ENCODE peak calls at places on chromosomes 4 and X, in seven cellular contexts. One of them, this sample, is unnamed.

GRCh38 chr4:122884504-122884903 is 37.9 kb downstream of the NUDT6 start:
- DNase-seq in HS-5: no peak
- DNase-seq in type B pancreatic cell: no peak
- DNase-seq in islet precursor cell: no peak
- DNase-seq in astrocyte: no peak
- DNase-seq in CD4-positive, alpha-beta T cell: no peak
- DNase-seq in prostate gland: no peak
- DNase-seq in this sample: no peak

GRCh38 chrX:68698955-68699354 is 51.5 kb downstream of the STARD8 start:
- DNase-seq in HS-5: no peak
- DNase-seq in type B pancreatic cell: no peak
- DNase-seq in islet precursor cell: no peak
- DNase-seq in astrocyte: no peak
- DNase-seq in CD4-positive, alpha-beta T cell: no peak
- DNase-seq in prostate gland: no peak
- DNase-seq in this sample: no peak

GRCh38 chrX:73930300-73930699 is 367.3 kb downstream of the CHIC1 start:
- DNase-seq in HS-5: peak; percentile 2
- DNase-seq in type B pancreatic cell: no peak
- DNase-seq in islet precursor cell: no peak
- DNase-seq in astrocyte: no peak
- DNase-seq in CD4-positive, alpha-beta T cell: no peak
- DNase-seq in prostate gland: no peak
- DNase-seq in this sample: no peak

GRCh38 chrX:275476-275966 is 5.7 kb upstream of the PLCXD1 start:
- DNase-seq in HS-5: no peak
- DNase-seq in type B pancreatic cell: no peak
- DNase-seq in islet precursor cell: peak; percentile 65
- DNase-seq in astrocyte: no peak
- DNase-seq in CD4-positive, alpha-beta T cell: no peak
- DNase-seq in prostate gland: no peak
- DNase-seq in this sample: no peak

GRCh38 chrX:119758682-119759332 is 419 bp downstream of the SOWAHD start:
- DNase-seq in HS-5: no peak
- DNase-seq in type B pancreatic cell: no peak
- DNase-seq in islet precursor cell: no peak
- DNase-seq in astrocyte: no peak
- DNase-seq in CD4-positive, alpha-beta T cell: peak; percentile 37
- DNase-seq in prostate gland: no peak
- DNase-seq in this sample: no peak

GRCh38 chr4:132619968-132620367 is 529.1 kb upstream of the PCDH10 start:
- DNase-seq in HS-5: no peak
- DNase-seq in type B pancreatic cell: no peak
- DNase-seq in islet precursor cell: no peak
- DNase-seq in astrocyte: no peak
- DNase-seq in CD4-positive, alpha-beta T cell: no peak
- DNase-seq in prostate gland: no peak
- DNase-seq in this sample: no peak

GRCh38 chr4:23504094-23504493 is 385.8 kb downstream of the PPARGC1A start:
- DNase-seq in HS-5: no peak
- DNase-seq in type B pancreatic cell: no peak
- DNase-seq in islet precursor cell: no peak
- DNase-seq in astrocyte: no peak
- DNase-seq in CD4-positive, alpha-beta T cell: no peak
- DNase-seq in prostate gland: no peak
- DNase-seq in this sample: no peak

GRCh38 chr4:30840571-30840970 is 120.4 kb downstream of the PCDH7 start:
- DNase-seq in HS-5: no peak
- DNase-seq in type B pancreatic cell: no peak
- DNase-seq in islet precursor cell: no peak
- DNase-seq in astrocyte: peak; percentile 54
- DNase-seq in CD4-positive, alpha-beta T cell: no peak
- DNase-seq in prostate gland: no peak
- DNase-seq in this sample: no peak

GRCh38 chr4:32226201-32226600 is 1506.0 kb downstream of the PCDH7 start:
- DNase-seq in HS-5: peak; percentile 33
- DNase-seq in type B pancreatic cell: no peak
- DNase-seq in islet precursor cell: no peak
- DNase-seq in astrocyte: peak; percentile 65
- DNase-seq in CD4-positive, alpha-beta T cell: no peak
- DNase-seq in prostate gland: no peak
- DNase-seq in this sample: no peak

GRCh38 chrX:38999967-39000745 is 198.9 kb downstream of the MID1IP1 start:
- DNase-seq in HS-5: no peak
- DNase-seq in type B pancreatic cell: no peak
- DNase-seq in islet precursor cell: no peak
- DNase-seq in astrocyte: peak; percentile 10
- DNase-seq in CD4-positive, alpha-beta T cell: no peak
- DNase-seq in prostate gland: no peak
- DNase-seq in this sample: no peak

GRCh38 chrX:51876441-51876840 is 17.0 kb upstream of the MAGED1 start:
- DNase-seq in HS-5: no peak
- DNase-seq in type B pancreatic cell: no peak
- DNase-seq in islet precursor cell: no peak
- DNase-seq in astrocyte: peak; percentile 69
- DNase-seq in CD4-positive, alpha-beta T cell: no peak
- DNase-seq in prostate gland: no peak
- DNase-seq in this sample: no peak

GRCh38 chrX:38664285-38664684 is 102.9 kb downstream of the TSPAN7 start:
- DNase-seq in HS-5: no peak
- DNase-seq in type B pancreatic cell: no peak
- DNase-seq in islet precursor cell: no peak
- DNase-seq in astrocyte: peak; percentile 21
- DNase-seq in CD4-positive, alpha-beta T cell: no peak
- DNase-seq in prostate gland: no peak
- DNase-seq in this sample: peak; percentile 0

GRCh38 chrX:37871626-37872302 is 24.4 kb upstream of the DYNLT3 start:
- DNase-seq in HS-5: peak; percentile 79
- DNase-seq in type B pancreatic cell: no peak
- DNase-seq in islet precursor cell: peak; percentile 74
- DNase-seq in astrocyte: peak; percentile 94
- DNase-seq in CD4-positive, alpha-beta T cell: no peak
- DNase-seq in prostate gland: no peak
- DNase-seq in this sample: no peak

GRCh38 chr4:152235718-152236117 is 300.2 kb downstream of the FBXW7 start:
- DNase-seq in HS-5: no peak
- DNase-seq in type B pancreatic cell: no peak
- DNase-seq in islet precursor cell: no peak
- DNase-seq in astrocyte: no peak
- DNase-seq in CD4-positive, alpha-beta T cell: no peak
- DNase-seq in prostate gland: no peak
- DNase-seq in this sample: no peak

GRCh38 chr4:152398060-152398459 is 137.8 kb downstream of the FBXW7 start:
- DNase-seq in HS-5: no peak
- DNase-seq in type B pancreatic cell: no peak
- DNase-seq in islet precursor cell: no peak
- DNase-seq in astrocyte: no peak
- DNase-seq in CD4-positive, alpha-beta T cell: no peak
- DNase-seq in prostate gland: no peak
- DNase-seq in this sample: no peak

GRCh38 chrX:53088136-53088974 is 5.6 kb upstream of the KANTR start:
- DNase-seq in HS-5: no peak
- DNase-seq in type B pancreatic cell: no peak
- DNase-seq in islet precursor cell: peak; percentile 92
- DNase-seq in astrocyte: peak; percentile 76
- DNase-seq in CD4-positive, alpha-beta T cell: peak; percentile 74
- DNase-seq in prostate gland: peak; percentile 81
- DNase-seq in this sample: peak; percentile 92

GRCh38 chrX:50333308-50333707 is 128.7 kb downstream of the CCNB3 start:
- DNase-seq in HS-5: no peak
- DNase-seq in type B pancreatic cell: no peak
- DNase-seq in islet precursor cell: no peak
- DNase-seq in astrocyte: no peak
- DNase-seq in CD4-positive, alpha-beta T cell: no peak
- DNase-seq in prostate gland: no peak
- DNase-seq in this sample: no peak

GRCh38 chr4:184471872-184472539 is 2.3 kb downstream of the IRF2 start:
- DNase-seq in HS-5: no peak
- DNase-seq in type B pancreatic cell: no peak
- DNase-seq in islet precursor cell: no peak
- DNase-seq in astrocyte: no peak
- DNase-seq in CD4-positive, alpha-beta T cell: no peak
- DNase-seq in prostate gland: peak; percentile 25
- DNase-seq in this sample: no peak

GRCh38 chr4:118224239-118224829 is 128.5 kb downstream of the PRSS12 start:
- DNase-seq in HS-5: peak; percentile 41
- DNase-seq in type B pancreatic cell: no peak
- DNase-seq in islet precursor cell: no peak
- DNase-seq in astrocyte: peak; percentile 53
- DNase-seq in CD4-positive, alpha-beta T cell: no peak
- DNase-seq in prostate gland: no peak
- DNase-seq in this sample: no peak

GRCh38 chr4:25106363-25107151 is 53.7 kb downstream of the SEPSECS start:
- DNase-seq in HS-5: no peak
- DNase-seq in type B pancreatic cell: no peak
- DNase-seq in islet precursor cell: peak; percentile 32
- DNase-seq in astrocyte: no peak
- DNase-seq in CD4-positive, alpha-beta T cell: no peak
- DNase-seq in prostate gland: no peak
- DNase-seq in this sample: no peak

GRCh38 chr4:8688908-8689445 is 96.4 kb downstream of the CPZ start:
- DNase-seq in HS-5: no peak
- DNase-seq in type B pancreatic cell: no peak
- DNase-seq in islet precursor cell: no peak
- DNase-seq in astrocyte: no peak
- DNase-seq in CD4-positive, alpha-beta T cell: peak; percentile 11
- DNase-seq in prostate gland: no peak
- DNase-seq in this sample: no peak

GRCh38 chr4:137968956-137969709 is 273.0 kb downstream of the SLC7A11 start:
- DNase-seq in HS-5: no peak
- DNase-seq in type B pancreatic cell: no peak
- DNase-seq in islet precursor cell: no peak
- DNase-seq in astrocyte: peak; percentile 75
- DNase-seq in CD4-positive, alpha-beta T cell: no peak
- DNase-seq in prostate gland: no peak
- DNase-seq in this sample: no peak

GRCh38 chr4:3145251-3145908 is 70.9 kb downstream of the HTT start:
- DNase-seq in HS-5: no peak
- DNase-seq in type B pancreatic cell: no peak
- DNase-seq in islet precursor cell: no peak
- DNase-seq in astrocyte: peak; percentile 23
- DNase-seq in CD4-positive, alpha-beta T cell: no peak
- DNase-seq in prostate gland: no peak
- DNase-seq in this sample: no peak

GRCh38 chr4:126264839-126265238 is 950.1 kb downstream of the FAT4 start:
- DNase-seq in HS-5: peak; percentile 55
- DNase-seq in type B pancreatic cell: no peak
- DNase-seq in islet precursor cell: no peak
- DNase-seq in astrocyte: peak; percentile 73
- DNase-seq in CD4-positive, alpha-beta T cell: no peak
- DNase-seq in prostate gland: no peak
- DNase-seq in this sample: no peak

GRCh38 chr4:67879486-67879885 is 4.3 kb downstream of the TMPRSS11D start:
- DNase-seq in HS-5: no peak
- DNase-seq in type B pancreatic cell: no peak
- DNase-seq in islet precursor cell: no peak
- DNase-seq in astrocyte: no peak
- DNase-seq in CD4-positive, alpha-beta T cell: no peak
- DNase-seq in prostate gland: no peak
- DNase-seq in this sample: no peak

GRCh38 chrX:6227445-6227820 is 1.2 kb downstream of the NLGN4X start:
- DNase-seq in HS-5: no peak
- DNase-seq in type B pancreatic cell: peak; percentile 67
- DNase-seq in islet precursor cell: no peak
- DNase-seq in astrocyte: no peak
- DNase-seq in CD4-positive, alpha-beta T cell: no peak
- DNase-seq in prostate gland: no peak
- DNase-seq in this sample: no peak

GRCh38 chr4:40194602-40195161 is 2.1 kb upstream of the RHOH start:
- DNase-seq in HS-5: no peak
- DNase-seq in type B pancreatic cell: no peak
- DNase-seq in islet precursor cell: no peak
- DNase-seq in astrocyte: no peak
- DNase-seq in CD4-positive, alpha-beta T cell: peak; percentile 50
- DNase-seq in prostate gland: no peak
- DNase-seq in this sample: no peak